ENCODE peak calls at places on chromosome 2, in seven cellular contexts. Y is mesendoderm, M is IMR-90, Z is H9, E is mesenchymal stem cell, C is trophoblast cell, N is H1. X is an unnamed sample.

GRCh38 chr2:85771486-85771885 is 17.7 kb downstream of the ATOH8 start:
- DNase-seq in Y (no peak), M (no peak), Z (no peak), E (no peak), C (peak), N (no peak), X (no peak)

GRCh38 chr2:217402622-217403383 is 542.9 kb upstream of the TNP1 start:
- DNase-seq in Y (no peak), M (no peak), Z (no peak), E (no peak), C (no peak), N (no peak), X (no peak)

GRCh38 chr2:52289776-52290175 is 1257.8 kb upstream of the NRXN1 start:
- DNase-seq in Y (no peak), M (peak), Z (no peak), E (no peak), C (peak), N (no peak), X (no peak)

GRCh38 chr2:74516070-74516633 is 1.9 kb downstream of the TLX2 start:
- DNase-seq in Y (peak), M (peak), Z (peak), E (no peak), C (no peak), N (no peak), X (no peak)

GRCh38 chr2:9336534-9337354 is 86.6 kb downstream of the ITGB1BP1 start:
- DNase-seq in Y (no peak), M (peak), Z (no peak), E (peak), C (no peak), N (no peak), X (no peak)

GRCh38 chr2:212227755-212228154 is 310.8 kb downstream of the ERBB4 start:
- DNase-seq in Y (peak), M (peak), Z (no peak), E (peak), C (no peak), N (no peak), X (no peak)

GRCh38 chr2:207683879-207684627 is 27.4 kb upstream of the CCNYL1 start:
- DNase-seq in Y (no peak), M (peak), Z (no peak), E (peak), C (peak), N (no peak), X (no peak)

GRCh38 chr2:12935226-12935625 is 218.5 kb downstream of the TRIB2 start:
- DNase-seq in Y (peak), M (no peak), Z (no peak), E (peak), C (no peak), N (no peak), X (no peak)

GRCh38 chr2:113080134-113080533 is 12.4 kb downstream of the IL1F10 start:
- DNase-seq in Y (peak), M (no peak), Z (peak), E (peak), C (peak), N (peak), X (peak)

GRCh38 chr2:166665991-166666940 is 172.2 kb upstream of the SCN7A start:
- DNase-seq in Y (no peak), M (peak), Z (no peak), E (peak), C (no peak), N (no peak), X (no peak)

GRCh38 chr2:187349328-187349944 is 98.6 kb downstream of the CALCRL start:
- DNase-seq in Y (no peak), M (no peak), Z (no peak), E (no peak), C (no peak), N (no peak), X (no peak)

GRCh38 chr2:184971669-184972068 is 373.3 kb downstream of the ZNF804A start:
- DNase-seq in Y (no peak), M (no peak), Z (no peak), E (no peak), C (no peak), N (no peak), X (no peak)

GRCh38 chr2:135662088-135662487 is 79.6 kb upstream of the UBXN4 start:
- DNase-seq in Y (no peak), M (peak), Z (no peak), E (peak), C (no peak), N (no peak), X (no peak)

GRCh38 chr2:140643761-140644187 is 1487.0 kb downstream of the LRP1B start:
- DNase-seq in Y (no peak), M (peak), Z (no peak), E (peak), C (no peak), N (no peak), X (no peak)

GRCh38 chr2:169090133-169090820 is 20.9 kb downstream of the DHRS9 start:
- DNase-seq in Y (no peak), M (no peak), Z (no peak), E (no peak), C (no peak), N (no peak), X (no peak)

GRCh38 chr2:217054791-217055190 is 194.9 kb upstream of the TNP1 start:
- DNase-seq in Y (no peak), M (no peak), Z (no peak), E (no peak), C (no peak), N (no peak), X (no peak)

GRCh38 chr2:50097118-50097517 is 934.8 kb downstream of the NRXN1 start:
- DNase-seq in Y (no peak), M (no peak), Z (no peak), E (no peak), C (no peak), N (no peak), X (no peak)

GRCh38 chr2:160401895-160402294 is 91.7 kb downstream of the RBMS1 start:
- DNase-seq in Y (peak), M (no peak), Z (no peak), E (no peak), C (no peak), N (no peak), X (no peak)

GRCh38 chr2:160405077-160405865 is 88.3 kb downstream of the RBMS1 start:
- DNase-seq in Y (peak), M (no peak), Z (no peak), E (no peak), C (no peak), N (no peak), X (peak)

GRCh38 chr2:160402997-160403979 is 90.3 kb downstream of the RBMS1 start:
- DNase-seq in Y (peak), M (peak), Z (no peak), E (peak), C (peak), N (no peak), X (no peak)

GRCh38 chr2:160399880-160400279 is 93.7 kb downstream of the RBMS1 start:
- DNase-seq in Y (no peak), M (no peak), Z (no peak), E (no peak), C (no peak), N (no peak), X (no peak)

DNA sequence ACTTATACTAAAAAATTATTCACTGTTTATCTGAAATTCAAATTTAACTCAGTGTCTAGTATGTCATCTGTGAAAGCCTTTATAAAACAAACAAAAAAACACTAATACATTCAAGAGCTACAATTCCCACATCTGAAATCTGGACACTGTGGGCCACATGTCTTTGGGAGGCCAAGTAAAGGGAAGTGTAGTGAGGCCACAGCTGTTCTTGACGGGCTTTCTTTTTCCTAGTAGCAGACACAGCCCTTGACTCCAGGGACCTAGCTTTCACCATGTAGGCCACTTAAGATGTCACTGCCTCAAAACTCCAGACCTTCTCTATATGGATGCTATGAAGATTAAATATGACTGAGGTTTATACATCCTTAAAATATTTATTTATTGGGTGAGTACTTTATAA is 91.1 kb downstream of the RBMS1 start:
- DNase-seq in Y (no peak), M (no peak), Z (no peak), E (peak), C (no peak), N (no peak), X (no peak)
- H2BK5ac ChIP-seq in Y (no peak), M (peak), Z (no peak), E (no peak), C (no peak), N (no peak), X (no peak)

DNA sequence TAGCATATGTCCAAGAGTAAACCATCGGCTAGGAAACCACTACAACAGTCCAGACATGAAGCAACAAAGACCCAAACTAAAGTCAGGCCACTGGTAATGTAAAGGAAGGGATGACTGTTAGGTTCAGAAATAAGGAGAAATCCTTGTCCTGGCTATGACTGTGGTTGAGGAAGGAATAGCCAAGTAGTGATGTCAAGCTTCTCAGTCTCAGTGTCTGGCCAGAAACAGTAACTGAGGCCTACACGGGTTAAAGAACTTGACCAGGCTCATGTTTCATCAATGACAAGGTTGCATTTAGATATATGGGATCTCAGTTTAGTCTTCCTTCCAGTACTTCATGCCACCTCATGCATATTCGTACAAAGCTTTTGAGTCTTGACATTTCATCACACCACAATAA is 162.0 kb downstream of the ETAA1 start:
- DNase-seq in Y (no peak), M (peak), Z (no peak), E (no peak), C (no peak), N (no peak), X (no peak)
- H2BK5ac ChIP-seq in Y (no peak), M (no peak), Z (no peak), E (no peak), C (no peak), N (no peak), X (no peak)

GRCh38 chr2:27040282-27040681 is 7.5 kb downstream of the TMEM214 start:
- DNase-seq in Y (no peak), M (no peak), Z (no peak), E (no peak), C (no peak), N (no peak), X (no peak)

GRCh38 chr2:27041708-27042107 is 8.9 kb downstream of the TMEM214 start:
- DNase-seq in Y (no peak), M (no peak), Z (no peak), E (no peak), C (no peak), N (no peak), X (no peak)

GRCh38 chr2:27039871-27040270 is 7.1 kb downstream of the TMEM214 start:
- DNase-seq in Y (no peak), M (no peak), Z (no peak), E (no peak), C (no peak), N (no peak), X (no peak)

GRCh38 chr2:27042159-27042661 is 9.3 kb upstream of the AGBL5 start:
- DNase-seq in Y (no peak), M (no peak), Z (no peak), E (no peak), C (no peak), N (no peak), X (no peak)

GRCh38 chr2:27042985-27043634 is 8.4 kb upstream of the AGBL5 start:
- DNase-seq in Y (no peak), M (peak), Z (no peak), E (no peak), C (no peak), N (no peak), X (no peak)
- H2BK5ac ChIP-seq in Y (no peak), M (no peak), Z (no peak), E (no peak), C (no peak), N (no peak), X (no peak)

DNA sequence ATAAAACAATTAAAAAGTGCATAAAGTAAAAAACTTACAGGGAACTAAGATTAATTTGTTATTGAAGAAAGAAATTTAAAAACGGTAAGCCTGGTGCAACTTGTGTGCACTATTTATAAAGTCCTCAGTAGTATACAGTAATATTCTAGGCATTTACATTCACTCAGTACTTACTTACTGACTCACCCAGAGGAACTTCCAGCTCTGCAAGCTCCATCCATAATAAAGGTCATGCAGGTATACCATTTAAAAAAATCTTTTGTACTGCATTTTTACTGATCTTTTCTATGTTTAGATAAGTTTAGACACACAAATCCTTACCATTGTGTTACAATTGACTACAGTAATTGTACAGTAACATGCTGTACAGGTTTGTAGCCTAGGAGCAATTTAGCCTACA is 51.5 kb upstream of the NXPH2 start:
- DNase-seq in Y (no peak), M (no peak), Z (no peak), E (no peak), C (peak), N (no peak), X (no peak)
- H2BK5ac ChIP-seq in Y (no peak), M (no peak), Z (no peak), E (no peak), C (no peak), N (no peak), X (no peak)

DNA sequence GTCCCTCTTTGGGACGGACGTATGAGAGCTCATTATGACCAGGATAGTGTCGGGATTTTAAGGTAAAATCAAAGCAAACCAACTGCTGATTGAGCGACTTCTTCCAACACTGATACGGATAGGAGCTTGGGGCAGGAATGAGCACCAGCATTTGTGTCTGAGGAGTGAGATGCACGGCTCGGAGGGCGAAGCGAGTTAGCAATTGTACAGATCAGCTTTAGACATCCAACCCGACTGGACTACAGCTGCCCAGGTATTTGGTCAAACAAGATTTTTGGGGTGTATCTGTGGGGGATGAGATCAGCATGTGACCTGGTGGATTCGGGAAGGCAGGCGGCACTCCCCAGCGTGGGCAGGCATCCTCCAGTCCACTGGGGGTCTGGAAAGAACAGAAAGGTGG is 76.1 kb downstream of the NDUFA10 start:
- DNase-seq in Y (no peak), M (no peak), Z (peak), E (no peak), C (no peak), N (no peak), X (no peak)
- H2BK5ac ChIP-seq in Y (no peak), M (no peak), Z (no peak), E (no peak), C (no peak), N (no peak), X (no peak)

GRCh38 chr2:38907743-38908562 is 18.3 kb downstream of the ARHGEF33 start:
- DNase-seq in Y (no peak), M (no peak), Z (no peak), E (no peak), C (peak), N (no peak), X (no peak)

GRCh38 chr2:38909872-38910271 is 20.2 kb downstream of the ARHGEF33 start:
- DNase-seq in Y (no peak), M (no peak), Z (no peak), E (no peak), C (no peak), N (no peak), X (no peak)

GRCh38 chr2:38907242-38907641 is 17.6 kb downstream of the ARHGEF33 start:
- DNase-seq in Y (no peak), M (no peak), Z (no peak), E (no peak), C (peak), N (no peak), X (no peak)

GRCh38 chr2:38900726-38901125 is 11.1 kb downstream of the ARHGEF33 start:
- DNase-seq in Y (peak), M (no peak), Z (no peak), E (no peak), C (no peak), N (no peak), X (no peak)

DNA sequence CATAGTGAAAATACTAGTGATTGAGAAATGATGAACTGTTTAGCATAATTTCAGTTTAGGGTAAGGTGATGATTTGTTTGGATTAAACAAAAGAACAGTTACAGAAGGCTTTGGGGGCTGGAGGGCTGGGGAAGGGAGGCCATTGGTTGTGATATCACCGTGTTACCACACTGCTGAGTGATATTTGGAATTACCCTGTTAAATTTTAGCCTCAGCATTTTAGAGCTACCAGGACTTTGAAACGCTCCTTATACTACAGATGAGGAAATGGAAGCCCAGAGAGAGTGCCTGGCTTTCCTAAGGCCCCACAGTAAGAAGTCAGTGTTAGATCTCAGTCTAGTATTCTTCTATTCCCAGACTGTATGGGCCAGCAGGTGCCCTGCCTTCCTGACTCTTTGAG is 15.6 kb downstream of the ARHGEF33 start:
- DNase-seq in Y (no peak), M (no peak), Z (no peak), E (no peak), C (no peak), N (no peak), X (no peak)
- H2BK5ac ChIP-seq in Y (no peak), M (no peak), Z (no peak), E (no peak), C (no peak), N (no peak), X (no peak)

GRCh38 chr2:2719781-2720180 is 388.7 kb upstream of the MYT1L start:
- DNase-seq in Y (no peak), M (no peak), Z (no peak), E (no peak), C (no peak), N (no peak), X (no peak)
- H2BK5ac ChIP-seq in Y (no peak), M (no peak), Z (no peak), E (no peak), C (no peak), N (no peak), X (no peak)

DNA sequence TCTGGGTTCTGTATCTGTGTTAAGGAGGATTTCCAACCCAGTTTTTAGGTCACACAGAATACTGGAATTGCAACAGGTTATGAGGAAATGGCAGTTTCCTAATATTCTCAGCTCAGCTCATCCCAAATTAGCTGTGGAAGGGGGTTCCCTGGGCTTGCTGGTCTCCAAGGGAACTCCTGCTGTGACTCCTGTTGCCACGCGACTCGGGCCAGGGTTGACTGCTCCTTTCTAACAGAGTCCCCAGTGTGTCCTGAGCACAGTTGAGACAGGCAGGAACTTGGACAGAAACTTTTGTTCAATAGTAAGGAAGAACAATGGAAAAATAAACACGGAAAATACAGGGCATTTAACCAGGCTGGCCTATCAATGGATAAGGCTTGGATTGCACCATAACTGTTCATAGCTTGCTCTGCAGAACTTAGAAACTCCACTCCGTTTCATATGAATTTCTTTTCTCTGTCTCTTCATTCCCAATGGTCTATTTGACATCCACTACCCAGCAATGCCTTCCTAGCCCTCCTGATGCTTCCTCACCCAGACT is 3.8 kb upstream of the ROCK2 start:
- DNase-seq in Y (no peak), M (no peak), Z (no peak), E (no peak), C (peak), N (no peak), X (no peak)
- H2BK5ac ChIP-seq in Y (no peak), M (no peak), Z (no peak), E (no peak), C (no peak), N (no peak), X (no peak)